ENCODE peak calls at places on chromosomes 3 and 15, in four cellular contexts. B is Kasumi-1; G is Karpas-422; Y is activated CD8-positive, alpha-beta memory T cell treated with anti-CD3 and anti-CD28 coated beads, Interleukin-2, amount 50 U/mL, for 4 hours. K is an unnamed sample.

GRCh38 chr3:148861277-148861869 is 3.7 kb upstream of the CPA3 start:
- DNase-seq in B (peak), G (peak), Y (no peak), K (peak)

GRCh38 chr15:28897861-28898608 is 12.3 kb downstream of the APBA2 start:
- DNase-seq in G (no peak), B (no peak), Y (no peak), K (no peak)

GRCh38 chr3:40829876-40830275 is 305.1 kb downstream of the ZNF621 start:
- DNase-seq in G (no peak), Y (no peak), B (no peak), K (no peak)

GRCh38 chr3:100662113-100662823 is 47.0 kb upstream of the TFG start:
- DNase-seq in G (no peak), Y (no peak), B (no peak), K (no peak)

GRCh38 chr3:136078421-136079364 is 113.2 kb downstream of the PPP2R3A start:
- DNase-seq in B (peak), Y (no peak), G (peak), K (no peak)

GRCh38 chr3:124504332-124505059 is 225.8 kb upstream of the UMPS start:
- DNase-seq in G (no peak), B (no peak), Y (no peak), K (no peak)

GRCh38 chr3:56303508-56303907 is 164.8 kb downstream of the ERC2 start:
- DNase-seq in Y (no peak), B (peak), G (peak), K (no peak)

GRCh38 chr3:11706604-11707003 is 62.9 kb upstream of the VGLL4 start:
- DNase-seq in Y (no peak), G (no peak), B (no peak), K (no peak)

GRCh38 chr15:74783072-74783807 is 1.4 kb downstream of the CSK start:
- DNase-seq in Y (no peak), B (peak), G (peak), K (peak)

GRCh38 chr15:71199384-71200351 is 84.4 kb downstream of the THSD4 start:
- DNase-seq in G (no peak), B (no peak), Y (no peak), K (no peak)

K was measured in HuH-7.5.